ENCODE peak calls at places on chromosome 1, in four cellular contexts. One of them, this sample, is unnamed.

GRCh38 chr1:90334137-90334536 is 339.2 kb downstream of the ZNF326 start:
- DNase-seq in lower leg skin: no peak
- DNase-seq in transverse colon: no peak
- DNase-seq in adrenal gland: no peak
- DNase-seq in this sample: no peak

GRCh38 chr1:165843304-165843703 is 15.9 kb downstream of the UCK2 start:
- DNase-seq in adrenal gland: no peak
- DNase-seq in lower leg skin: no peak
- DNase-seq in transverse colon: no peak
- DNase-seq in this sample: no peak

GRCh38 chr1:63920154-63921117 is 146.6 kb downstream of the ROR1 start:
- DNase-seq in adrenal gland: no peak
- DNase-seq in transverse colon: no peak
- DNase-seq in lower leg skin: no peak
- DNase-seq in this sample: no peak

GRCh38 chr1:183840140-183840539 is 35.2 kb downstream of the RGL1 start:
- DNase-seq in adrenal gland: no peak
- DNase-seq in transverse colon: no peak
- DNase-seq in lower leg skin: no peak
- DNase-seq in this sample: no peak

GRCh38 chr1:244163131-244163530 is 112.0 kb downstream of the ZBTB18 start:
- DNase-seq in adrenal gland: no peak
- DNase-seq in transverse colon: no peak
- DNase-seq in lower leg skin: no peak
- DNase-seq in this sample: no peak

GRCh38 chr1:212862111-212862690 is 4.1 kb downstream of the FLVCR1 start:
- DNase-seq in transverse colon: no peak
- DNase-seq in lower leg skin: no peak
- DNase-seq in adrenal gland: no peak
- DNase-seq in this sample: no peak

GRCh38 chr1:226820935-226821718 is 49.3 kb upstream of the PSEN2 start:
- DNase-seq in transverse colon: peak; percentile 72
- DNase-seq in adrenal gland: peak; percentile 92
- DNase-seq in lower leg skin: peak; percentile 97
- DNase-seq in this sample: peak; percentile 83

GRCh38 chr1:196355206-196355786 is 252.9 kb downstream of the KCNT2 start:
- DNase-seq in adrenal gland: no peak
- DNase-seq in lower leg skin: no peak
- DNase-seq in transverse colon: no peak
- DNase-seq in this sample: no peak

GRCh38 chr1:116256875-116257823 is 115.9 kb upstream of the ATP1A1 start:
- DNase-seq in adrenal gland: no peak
- DNase-seq in transverse colon: peak; percentile 76
- DNase-seq in lower leg skin: no peak
- DNase-seq in this sample: peak; percentile 58

GRCh38 chr1:32247983-32248889 is 1.2 kb downstream of the FAM167B start:
- DNase-seq in lower leg skin: peak; percentile 95
- DNase-seq in adrenal gland: peak; percentile 95
- DNase-seq in transverse colon: peak; percentile 92
- DNase-seq in this sample: peak; percentile 96

GRCh38 chr1:117809764-117810163 is 119.7 kb downstream of the GDAP2 start:
- DNase-seq in transverse colon: no peak
- DNase-seq in lower leg skin: no peak
- DNase-seq in adrenal gland: no peak
- DNase-seq in this sample: no peak

GRCh38 chr1:164774413-164774812 is 215.4 kb downstream of the PBX1 start:
- DNase-seq in adrenal gland: no peak
- DNase-seq in lower leg skin: no peak
- DNase-seq in transverse colon: no peak
- DNase-seq in this sample: no peak

GRCh38 chr1:48572632-48573258 is 100.7 kb upstream of the SPATA6 start:
- DNase-seq in adrenal gland: peak; percentile 73
- DNase-seq in transverse colon: peak; percentile 13
- DNase-seq in lower leg skin: no peak
- DNase-seq in this sample: no peak

GRCh38 chr1:210441028-210441427 is 112.3 kb downstream of the HHAT start:
- DNase-seq in adrenal gland: no peak
- DNase-seq in transverse colon: no peak
- DNase-seq in lower leg skin: no peak
- DNase-seq in this sample: no peak

GRCh38 chr1:168114845-168115244 is 21.9 kb downstream of the GPR161 start:
- DNase-seq in transverse colon: no peak
- DNase-seq in adrenal gland: no peak
- DNase-seq in lower leg skin: peak; percentile 59
- DNase-seq in this sample: no peak

GRCh38 chr1:118961156-118961555 is 27.0 kb downstream of the TBX15 start:
- DNase-seq in adrenal gland: no peak
- DNase-seq in lower leg skin: no peak
- DNase-seq in transverse colon: no peak
- DNase-seq in this sample: no peak

DNA sequence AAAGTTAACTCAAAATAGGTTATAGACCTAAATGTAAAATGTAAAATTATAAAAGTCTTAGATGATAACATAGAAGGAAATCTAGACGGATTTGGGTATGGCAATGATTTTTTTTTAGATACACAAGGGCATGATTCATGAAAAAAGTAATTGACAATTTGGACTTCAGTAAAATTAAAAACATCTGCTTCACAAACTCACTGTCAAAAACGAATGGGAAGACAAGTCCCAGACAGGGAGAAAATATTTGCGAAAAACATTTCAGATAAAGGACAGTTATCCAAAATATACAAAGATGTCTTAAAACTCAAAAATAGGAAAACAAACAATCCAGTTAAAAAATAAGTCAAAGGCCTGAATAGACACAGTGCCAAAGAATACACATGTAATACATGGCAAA is 9.7 kb upstream of the PTGS2 start:
- DNase-seq in adrenal gland: no peak
- DNase-seq in lower leg skin: no peak
- DNase-seq in transverse colon: no peak
- DNase-seq in this sample: no peak
- TF ChIP-seq POLR2A in adrenal gland: no peak
- TF ChIP-seq POLR2A in lower leg skin: no peak
- TF ChIP-seq POLR2A in transverse colon: no peak
- TF ChIP-seq POLR2A in this sample: no peak

DNA sequence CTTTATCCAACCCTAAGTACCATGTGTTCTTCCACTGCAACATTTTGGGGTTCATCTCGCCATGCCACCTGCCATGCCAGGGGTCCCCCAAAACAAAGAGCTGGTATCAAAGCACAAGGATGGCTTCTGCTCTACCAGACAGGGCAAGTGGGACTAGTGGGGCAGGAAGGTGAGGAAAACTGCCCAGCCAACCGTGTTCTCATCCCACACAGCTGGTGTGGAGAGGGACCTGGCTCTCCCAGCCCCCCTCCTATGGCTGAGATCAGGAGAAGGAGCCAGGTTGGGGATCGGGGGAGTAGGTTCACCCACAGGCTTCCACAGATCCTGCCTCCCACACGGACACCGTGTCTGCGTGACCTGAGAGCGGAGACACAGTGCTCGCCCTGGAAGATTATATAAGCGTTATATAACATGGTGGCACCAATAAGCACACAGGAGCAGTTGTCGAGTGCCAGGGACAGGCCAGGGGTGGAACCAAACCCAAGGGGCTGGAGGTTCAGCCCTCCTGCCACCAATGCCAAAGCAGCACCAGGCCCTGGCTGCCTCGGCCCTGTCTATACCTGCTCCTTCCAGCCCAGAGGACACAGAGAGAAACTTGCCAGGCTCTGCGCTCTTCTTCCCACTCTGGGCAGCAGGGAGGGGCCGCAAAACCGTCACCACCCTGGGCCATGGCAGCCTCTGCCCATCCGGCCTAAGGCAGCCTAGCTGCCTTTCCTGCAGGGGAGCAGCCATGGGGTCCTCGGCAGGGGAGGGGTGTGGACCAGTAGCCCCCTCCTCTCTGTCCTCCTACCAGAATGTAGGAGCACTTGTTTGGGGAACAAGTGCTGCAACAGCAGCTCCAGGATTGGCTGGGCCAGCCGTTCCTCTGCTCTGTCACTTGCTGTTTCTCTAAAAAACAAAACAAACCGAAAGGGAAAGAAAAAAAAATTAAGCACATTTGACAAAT is 43.5 kb downstream of the CD34 start:
- DNase-seq in lower leg skin: peak; percentile 91
- DNase-seq in transverse colon: peak; percentile 32
- DNase-seq in adrenal gland: peak; percentile 81
- DNase-seq in this sample: no peak
- H3K4me3 ChIP-seq in lower leg skin: peak overlapping the region; percentile 92
- H3K4me3 ChIP-seq in transverse colon: peak overlapping the region; percentile 70
- H3K4me3 ChIP-seq in adrenal gland: peak overlapping the region; percentile 66
- H3K4me3 ChIP-seq in this sample: peak overlapping the region; percentile 97

GRCh38 chr1:236543065-236543669 is 19.4 kb downstream of the LGALS8 start:
- DNase-seq in lower leg skin: no peak
- DNase-seq in transverse colon: no peak
- DNase-seq in adrenal gland: no peak
- DNase-seq in this sample: no peak

GRCh38 chr1:236540813-236541465 is 17.2 kb downstream of the LGALS8 start:
- DNase-seq in transverse colon: peak; percentile 25
- DNase-seq in lower leg skin: no peak
- DNase-seq in adrenal gland: no peak
- DNase-seq in this sample: no peak

GRCh38 chr1:236550961-236551851 is 27.4 kb downstream of the LGALS8 start:
- DNase-seq in transverse colon: no peak
- DNase-seq in adrenal gland: no peak
- DNase-seq in lower leg skin: no peak
- DNase-seq in this sample: no peak

GRCh38 chr1:236541710-236542109 is 17.9 kb downstream of the LGALS8 start:
- DNase-seq in adrenal gland: no peak
- DNase-seq in transverse colon: no peak
- DNase-seq in lower leg skin: no peak
- DNase-seq in this sample: no peak

DNA sequence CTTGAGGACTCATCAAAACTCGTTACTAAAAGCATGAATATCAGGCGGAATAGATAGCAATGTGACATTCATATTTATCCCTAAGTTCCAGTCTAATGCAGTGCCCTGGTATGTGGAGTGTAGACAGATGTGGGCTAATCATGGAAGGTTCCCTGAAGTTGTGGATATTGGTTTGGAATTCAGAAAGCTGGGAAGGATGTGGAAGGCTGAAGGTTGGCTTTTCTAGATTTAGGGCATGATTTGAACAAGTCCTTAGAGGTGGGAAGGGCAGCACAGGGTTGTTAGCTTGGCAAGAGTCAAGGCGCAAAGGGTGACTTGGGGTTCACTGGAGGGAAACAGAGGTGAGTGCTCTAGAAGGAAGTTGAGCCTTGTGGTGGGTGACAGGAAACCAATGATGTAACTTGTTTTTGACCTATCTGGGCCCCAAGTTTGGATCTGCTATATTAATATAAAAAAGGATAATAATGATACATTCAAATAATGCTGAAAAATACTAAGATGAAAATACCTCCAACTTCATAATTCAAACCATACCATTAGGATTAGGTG is 21.9 kb downstream of the LGALS8 start:
- DNase-seq in transverse colon: no peak
- DNase-seq in adrenal gland: no peak
- DNase-seq in lower leg skin: no peak
- DNase-seq in this sample: no peak
- TF ChIP-seq POLR2A in transverse colon: no peak
- TF ChIP-seq POLR2A in adrenal gland: no peak
- TF ChIP-seq POLR2A in lower leg skin: no peak
- TF ChIP-seq POLR2A in this sample: no peak

GRCh38 chr1:205523891-205524793 is 19.7 kb downstream of the CDK18 start:
- DNase-seq in adrenal gland: peak; percentile 82
- DNase-seq in transverse colon: peak; percentile 84
- DNase-seq in lower leg skin: peak; percentile 93
- DNase-seq in this sample: peak; percentile 87

GRCh38 chr1:205521646-205522150 is 17.2 kb downstream of the CDK18 start:
- DNase-seq in adrenal gland: no peak
- DNase-seq in lower leg skin: no peak
- DNase-seq in transverse colon: no peak
- DNase-seq in this sample: no peak

GRCh38 chr1:205524794-205525101 is 20.3 kb downstream of the CDK18 start:
- DNase-seq in lower leg skin: no peak
- DNase-seq in adrenal gland: no peak
- DNase-seq in transverse colon: no peak
- DNase-seq in this sample: no peak

GRCh38 chr1:205522692-205523091 is 18.2 kb downstream of the CDK18 start:
- DNase-seq in adrenal gland: no peak
- DNase-seq in transverse colon: no peak
- DNase-seq in lower leg skin: no peak
- DNase-seq in this sample: no peak

DNA sequence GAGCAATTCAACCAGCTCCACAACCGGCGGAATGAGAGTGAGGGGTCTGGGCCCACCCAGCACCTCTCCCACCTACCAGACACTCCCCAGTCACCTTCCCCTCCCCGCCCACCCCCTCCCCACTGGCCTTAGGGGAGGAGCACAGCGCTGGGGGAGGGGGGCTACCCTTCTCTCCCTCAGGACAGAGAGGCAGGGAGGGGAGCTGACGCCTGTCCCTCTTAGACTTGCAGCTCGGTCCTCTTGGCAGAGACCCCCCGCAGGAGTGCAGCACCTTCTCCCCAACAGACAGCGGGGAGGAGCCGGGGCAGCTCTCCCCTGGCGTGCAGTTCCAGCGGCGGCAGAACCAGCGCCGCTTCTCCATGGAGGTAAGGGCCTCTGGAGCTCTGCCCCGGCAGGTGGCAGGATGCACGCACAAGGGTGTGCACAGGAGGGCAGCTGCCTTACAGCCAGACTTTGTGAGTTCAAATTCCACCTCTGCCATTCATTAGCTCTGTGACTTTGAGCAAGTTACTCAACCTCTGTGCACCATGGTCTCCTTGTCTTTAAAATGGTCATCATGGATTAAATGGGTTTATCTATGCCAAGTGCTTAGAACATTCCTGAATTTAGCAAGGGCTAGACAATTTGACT is 18.9 kb downstream of the CDK18 start:
- DNase-seq in transverse colon: no peak
- DNase-seq in adrenal gland: no peak
- DNase-seq in lower leg skin: no peak
- DNase-seq in this sample: peak; percentile 51
- H3K4me3 ChIP-seq in transverse colon: no peak overlapping the region
- H3K4me3 ChIP-seq in adrenal gland: no peak overlapping the region
- H3K4me3 ChIP-seq in lower leg skin: no peak overlapping the region
- H3K4me3 ChIP-seq in this sample: no peak overlapping the region

GRCh38 chr1:55215194-55216021 is at the start of gene USP24:
- DNase-seq in transverse colon: peak; percentile 88
- DNase-seq in adrenal gland: peak; percentile 69
- DNase-seq in lower leg skin: peak; percentile 95
- DNase-seq in this sample: peak; percentile 91
- TF ChIP-seq POLR2A in transverse colon: peak; percentile 89
- TF ChIP-seq POLR2A in adrenal gland: peak; percentile 64
- TF ChIP-seq POLR2A in lower leg skin: peak; percentile 28
- TF ChIP-seq POLR2A in this sample: peak; percentile 87

GRCh38 chr1:225820522-225821120 is 10.7 kb downstream of the EPHX1 start:
- DNase-seq in transverse colon: no peak
- DNase-seq in adrenal gland: no peak
- DNase-seq in lower leg skin: no peak
- DNase-seq in this sample: no peak
- H3K4me3 ChIP-seq in transverse colon: no peak overlapping the region
- H3K4me3 ChIP-seq in adrenal gland: no peak overlapping the region
- H3K4me3 ChIP-seq in lower leg skin: no peak overlapping the region
- H3K4me3 ChIP-seq in this sample: no peak overlapping the region

GRCh38 chr1:46370214-46370633 is 23.9 kb upstream of the FAAH start:
- DNase-seq in adrenal gland: no peak
- DNase-seq in transverse colon: no peak
- DNase-seq in lower leg skin: no peak
- DNase-seq in this sample: no peak
- TF ChIP-seq POLR2A in adrenal gland: no peak
- TF ChIP-seq POLR2A in transverse colon: no peak
- TF ChIP-seq POLR2A in lower leg skin: no peak
- TF ChIP-seq POLR2A in this sample: no peak

This sample was measured in Peyer's patch.